ENCODE peak calls at places on chromosomes 3 and 15, in six cellular contexts. B is GM03348, J is mucosa of gallbladder, K is keratinocyte, Y is neural crest cell, U is fibroblast of the conjunctiva. A is an unnamed sample.

GRCh38 chr15:88663216-88663615 is 24.4 kb downstream of the ISG20 start:
- DNase-seq in B (no peak), J (no peak), K (no peak), Y (no peak), U (no peak), A (no peak)

GRCh38 chr3:50655009-50655830 is 19.5 kb upstream of the DOCK3 start:
- DNase-seq in B (no peak), J (no peak), K (no peak), Y (no peak), U (no peak), A (no peak)

GRCh38 chr15:83282859-83283812 is 1.3 kb downstream of the BNC1 start:
- DNase-seq in B (peak), J (no peak), K (no peak), Y (peak), U (no peak), A (peak)

GRCh38 chr3:178483704-178484103 is 52.5 kb upstream of the KCNMB2 start:
- DNase-seq in B (peak), J (no peak), K (no peak), Y (no peak), U (no peak), A (no peak)

GRCh38 chr3:49785565-49786356 is 581 bp downstream of the IP6K1 start:
- DNase-seq in B (peak), J (no peak), K (no peak), Y (no peak), U (no peak), A (no peak)

GRCh38 chr3:58491506-58492384 is at the start of gene KCTD6:
- DNase-seq in B (peak), J (peak), K (peak), Y (peak), U (peak), A (peak)

GRCh38 chr3:187667526-187667925 is 2.7 kb downstream of the SST start:
- DNase-seq in B (no peak), J (no peak), K (no peak), Y (no peak), U (no peak), A (no peak)

GRCh38 chr15:59456114-59456513 is 18.1 kb downstream of the FAM81A start:
- DNase-seq in B (no peak), J (peak), K (peak), Y (no peak), U (no peak), A (no peak)

GRCh38 chr3:182292586-182292985 is 500.7 kb upstream of the ATP11B start:
- DNase-seq in B (no peak), J (no peak), K (no peak), Y (no peak), U (no peak), A (no peak)

GRCh38 chr3:120678331-120678845 is 3.7 kb downstream of the HGD start:
- DNase-seq in B (peak), J (peak), K (no peak), Y (no peak), U (peak), A (peak)

GRCh38 chr15:70093481-70094309 is 4.0 kb downstream of the TLE3 start:
- DNase-seq in B (no peak), J (peak), K (no peak), Y (no peak), U (no peak), A (no peak)

GRCh38 chr15:94258246-94258645 is 26.9 kb downstream of the MCTP2 start:
- DNase-seq in B (no peak), J (no peak), K (no peak), Y (no peak), U (no peak), A (no peak)

GRCh38 chr3:52423214-52423613 is 21.7 kb downstream of the SEMA3G start:
- DNase-seq in B (no peak), J (no peak), K (no peak), Y (no peak), U (no peak), A (no peak)

GRCh38 chr15:48494646-48495045 is 150.9 kb downstream of the FBN1 start:
- DNase-seq in B (no peak), J (no peak), K (no peak), Y (no peak), U (no peak), A (no peak)

GRCh38 chr3:39250116-39250747 is 29.6 kb downstream of the CX3CR1 start:
- DNase-seq in B (peak), J (no peak), K (no peak), Y (no peak), U (no peak), A (no peak)

GRCh38 chr3:71304684-71305083 is 278.8 kb downstream of the FOXP1 start:
- DNase-seq in B (no peak), J (peak), K (no peak), Y (no peak), U (peak), A (no peak)

GRCh38 chr3:109081746-109082510 is 36.0 kb downstream of the MORC1 start:
- DNase-seq in B (peak), J (peak), K (no peak), Y (peak), U (peak), A (peak)

GRCh38 chr15:79329186-79329611 is 18.3 kb downstream of the TMED3 start:
- DNase-seq in B (peak), J (no peak), K (no peak), Y (no peak), U (peak), A (no peak)

GRCh38 chr3:190169877-190170276 is 49.2 kb upstream of the P3H2 start:
- DNase-seq in B (no peak), J (no peak), K (no peak), Y (no peak), U (no peak), A (no peak)

GRCh38 chr3:127157181-127157828 is 35.6 kb upstream of the PRR23E start:
- DNase-seq in B (no peak), J (no peak), K (no peak), Y (no peak), U (no peak), A (peak)

GRCh38 chr15:57064033-57064432 is 145.6 kb downstream of the TCF12 start:
- DNase-seq in B (no peak), J (no peak), K (no peak), Y (no peak), U (no peak), A (no peak)

GRCh38 chr3:14283821-14284438 is 105.3 kb downstream of the LSM3 start:
- DNase-seq in B (no peak), J (no peak), K (no peak), Y (no peak), U (no peak), A (no peak)

GRCh38 chr3:38479431-38480092 is 16.6 kb upstream of the EXOG start:
- DNase-seq in B (peak), J (peak), K (peak), Y (peak), U (peak), A (peak)

GRCh38 chr3:138234401-138235179 is 47.5 kb downstream of the ARMC8 start:
- DNase-seq in B (peak), J (no peak), K (no peak), Y (no peak), U (no peak), A (no peak)

GRCh38 chr3:104673981-104674380 is 692.7 kb upstream of the ALCAM start:
- DNase-seq in B (no peak), J (no peak), K (no peak), Y (no peak), U (no peak), A (no peak)

GRCh38 chr15:45201557-45202246 is 13.9 kb upstream of the SHF start:
- DNase-seq in B (no peak), J (no peak), K (no peak), Y (no peak), U (no peak), A (no peak)